ENCODE peak calls at places on chromosomes 6 and 20, in five cellular contexts. S, O, H, L and E are unnamed samples.

GRCh38 chr6:56819604-56820003 is 135.3 kb upstream of the BEND6 start:
- ATAC-seq in S (no peak), O (no peak), H (no peak), L (no peak), E (no peak)

GRCh38 chr6:114712129-114712662 is 369.4 kb upstream of the HS3ST5 start:
- ATAC-seq in S (no peak), O (no peak), H (no peak), L (no peak), E (no peak)

GRCh38 chr6:90249044-90249443 is 47.6 kb downstream of the BACH2 start:
- ATAC-seq in S (no peak), O (no peak), H (no peak), L (no peak), E (no peak)

GRCh38 chr6:18596529-18596835 is 209.3 kb downstream of the RNF144B start:
- ATAC-seq in S (no peak), O (no peak), H (no peak), L (peak; percentile 12), E (no peak)

GRCh38 chr6:22271044-22271443 is 25.8 kb downstream of the PRL start:
- ATAC-seq in S (no peak), O (no peak), H (no peak), L (no peak), E (no peak)

GRCh38 chr6:89186762-89187161 is 30.4 kb downstream of the GABRR1 start:
- ATAC-seq in S (no peak), O (no peak), H (no peak), L (no peak), E (no peak)

GRCh38 chr20:43583982-43584432 is 6.7 kb upstream of the IFT52 start:
- ATAC-seq in S (peak; percentile 87), O (peak; percentile 58), H (peak; percentile 85), L (peak; percentile 87), E (no peak)

GRCh38 chr6:27056615-27057014 is 190.9 kb upstream of the PRSS16 start:
- ATAC-seq in S (no peak), O (no peak), H (no peak), L (no peak), E (no peak)

GRCh38 chr6:38882157-38882556 is 166.4 kb upstream of the GLP1R start:
- ATAC-seq in S (no peak), O (no peak), H (no peak), L (no peak), E (no peak)

GRCh38 chr6:31822038-31822821 is 5.3 kb upstream of the HSPA1B start:
- ATAC-seq in S (peak; percentile 26), O (peak; percentile 71), H (peak; percentile 71), L (peak; percentile 13), E (peak; percentile 76)

GRCh38 chr6:167549187-167549586 is 224.3 kb downstream of the TTLL2 start:
- ATAC-seq in S (no peak), O (no peak), H (no peak), L (no peak), E (no peak)

GRCh38 chr20:44465001-44465560 is 10.6 kb upstream of the TTPAL start:
- ATAC-seq in S (peak; percentile 43), O (no peak), H (peak; percentile 62), L (peak; percentile 39), E (no peak)

GRCh38 chr6:34248198-34248726 is 544 bp downstream of the SMIM29 start:
- ATAC-seq in S (peak; percentile 61), O (peak; percentile 48), H (peak; percentile 35), L (peak; percentile 4), E (peak; percentile 30)

GRCh38 chr20:53304146-53304545 is 289.5 kb downstream of the ZNF217 start:
- ATAC-seq in S (no peak), O (no peak), H (no peak), L (no peak), E (no peak)

DNA sequence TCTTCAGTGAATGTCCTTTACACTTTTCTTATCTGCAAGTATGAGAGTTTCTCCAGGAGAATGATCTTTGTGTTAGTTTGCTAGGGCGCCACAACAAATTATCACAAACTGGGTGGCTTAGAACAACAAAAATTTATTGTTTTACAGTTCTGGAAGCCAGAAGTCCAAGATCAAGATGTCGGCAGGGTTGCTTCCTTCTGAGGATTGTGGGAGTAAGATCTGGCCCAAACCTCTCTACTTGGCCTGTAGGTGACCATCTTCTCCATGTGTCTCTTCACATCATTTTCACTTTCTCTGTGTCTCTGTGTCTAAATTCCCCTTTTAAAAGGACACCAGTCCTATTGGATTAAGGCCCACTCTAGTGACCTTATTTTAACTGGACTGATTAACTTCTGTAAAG is 103.0 kb downstream of the ADTRP start:
- ATAC-seq in S (peak; percentile 64), O (no peak), H (no peak), L (no peak), E (no peak)
- TF ChIP-seq CTCF in S (no peak), O (no peak), H (no peak), L (no peak), E (no peak)

DNA sequence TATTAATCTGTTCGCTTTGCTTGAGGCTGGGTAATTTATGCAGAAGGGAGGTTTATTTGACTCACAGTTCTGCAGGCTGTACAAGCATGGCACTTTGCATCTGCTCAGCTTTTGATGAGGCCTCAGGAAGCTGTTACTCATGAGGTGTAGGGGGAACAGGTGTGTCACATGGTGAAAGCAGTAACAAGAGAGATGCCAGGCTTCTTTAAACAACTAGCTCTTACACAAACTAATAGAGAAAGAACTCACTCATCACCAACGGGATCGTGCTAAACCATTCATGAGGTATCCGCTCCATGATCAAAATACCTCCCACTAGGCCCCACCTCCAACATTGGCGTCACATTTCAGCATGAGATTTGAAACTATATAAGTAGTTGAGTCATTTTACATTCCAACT is 34.4 kb upstream of the GCLC start:
- ATAC-seq in S (no peak), O (no peak), H (no peak), L (no peak), E (no peak)
- H3K4me3 ChIP-seq in S (no peak overlapping the region), O (no peak overlapping the region), H (no peak overlapping the region), L (no peak overlapping the region), E (no peak overlapping the region)

DNA sequence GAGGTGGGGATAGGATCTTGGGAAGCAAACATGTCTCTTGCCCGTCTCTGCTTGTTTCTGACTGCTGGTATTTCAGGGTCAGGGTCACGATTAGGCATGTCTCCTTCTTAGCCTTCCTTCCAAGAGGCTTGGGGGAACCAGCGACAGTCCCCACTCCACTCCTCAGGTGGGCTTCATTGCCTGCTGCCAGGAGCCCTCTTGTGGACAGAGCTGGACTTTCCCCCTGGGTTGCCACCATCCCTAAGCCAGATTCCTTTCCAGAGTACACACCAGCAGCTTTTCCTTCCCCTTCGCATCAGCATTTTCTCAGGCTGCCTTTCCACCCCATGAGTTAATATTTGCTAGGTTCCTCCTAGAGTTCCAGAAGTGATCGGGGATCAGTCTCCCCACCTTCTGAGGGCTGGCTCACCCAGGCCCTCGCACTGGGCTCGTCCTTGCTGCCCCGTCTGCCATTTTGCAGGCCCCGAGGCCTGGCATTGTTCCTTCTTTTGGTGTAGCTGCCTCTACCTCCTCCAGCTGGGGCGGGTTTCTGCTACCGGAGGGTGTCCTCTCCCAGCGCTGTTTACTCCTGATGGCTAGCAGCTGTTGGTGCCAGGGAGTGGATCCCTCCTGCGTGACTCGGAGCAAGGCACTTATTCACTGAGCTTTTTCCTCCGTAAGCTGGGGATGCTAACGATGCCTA is 8.8 kb upstream of the C20orf144 start:
- ATAC-seq in S (peak; percentile 86), O (peak; percentile 75), H (peak; percentile 61), L (peak; percentile 66), E (peak; percentile 70)
- H3K4me1 ChIP-seq in S (no peaks in the 10 kb centered on the region), O (peaks cover 23% of the 10 kb centered on the region), H (peaks cover 25% of the 10 kb centered on the region), L (no peaks in the 10 kb centered on the region), E (peaks cover 13% of the 10 kb centered on the region)

DNA sequence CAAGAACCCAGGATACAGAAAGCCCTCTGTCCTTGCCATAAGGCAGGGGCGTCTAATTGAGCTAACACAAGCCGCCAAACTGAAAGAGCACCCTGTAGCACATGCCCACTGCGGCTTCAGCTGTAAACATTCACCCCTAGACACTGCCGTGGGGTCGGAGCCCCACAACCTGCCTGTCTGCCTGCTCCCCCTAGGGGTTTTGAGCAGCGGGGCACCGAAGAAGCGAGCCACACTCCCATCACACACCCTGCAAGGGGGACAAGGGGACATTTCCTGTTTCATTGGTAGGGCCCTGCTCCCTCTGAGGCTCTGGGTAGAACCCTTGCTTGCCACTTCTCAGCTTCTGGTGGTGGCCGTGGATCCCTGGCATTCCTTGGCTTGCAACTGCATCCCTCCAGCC is 45.2 kb upstream of the BCLAF1 start:
- ATAC-seq in S (no peak), O (no peak), H (no peak), L (no peak), E (no peak)
- TF ChIP-seq CTCF in S (no peak), O (no peak), H (no peak), L (no peak), E (no peak)